ENCODE peak calls at places on chromosomes 12 and 14, in six cellular contexts. W is Caco-2; I is lower lobe of right lung; B is CD8-positive, alpha-beta memory T cell; J is HCT116; E is hepatocyte. T is an unnamed sample. For H3K4me1, the result is how much of the 10 kb centered on the place peaks cover.

GRCh38 chr14:97298331-97298730 is 501.1 kb downstream of the VRK1 start:
- DNase-seq in B (no peak), I (no peak), W (peak), E (no peak), J (no peak), T (no peak)

GRCh38 chr12:96908170-96908675 is 1.2 kb downstream of the NEDD1 start:
- DNase-seq in J (no peak), B (no peak), E (no peak), I (no peak), W (no peak), T (no peak)

GRCh38 chr12:24742378-24742777 is 206.5 kb downstream of the BCAT1 start:
- DNase-seq in W (no peak), B (no peak), J (no peak), I (no peak), E (no peak), T (peak)

GRCh38 chr12:114834621-114835020 is 150.6 kb upstream of the TBX3 start:
- DNase-seq in J (no peak), W (no peak), E (no peak), I (no peak), B (no peak), T (no peak)

GRCh38 chr14:82642425-82642824 is 1108.8 kb upstream of the SEL1L start:
- DNase-seq in J (no peak), I (no peak), B (peak), E (peak), W (peak), T (no peak)

GRCh38 chr12:97944576-97944975 is 482.0 kb downstream of the RMST start:
- DNase-seq in E (no peak), W (no peak), I (no peak), J (no peak), B (no peak), T (no peak)

GRCh38 chr12:48815281-48816110 is 2.8 kb upstream of the CACNB3 start:
- DNase-seq in W (peak), J (peak), B (peak), E (peak), I (peak), T (peak)

GRCh38 chr14:63727231-63727735 is 582 bp downstream of the SGPP1 start:
- DNase-seq in J (no peak), W (peak), E (peak), B (no peak), I (peak), T (peak)

DNA sequence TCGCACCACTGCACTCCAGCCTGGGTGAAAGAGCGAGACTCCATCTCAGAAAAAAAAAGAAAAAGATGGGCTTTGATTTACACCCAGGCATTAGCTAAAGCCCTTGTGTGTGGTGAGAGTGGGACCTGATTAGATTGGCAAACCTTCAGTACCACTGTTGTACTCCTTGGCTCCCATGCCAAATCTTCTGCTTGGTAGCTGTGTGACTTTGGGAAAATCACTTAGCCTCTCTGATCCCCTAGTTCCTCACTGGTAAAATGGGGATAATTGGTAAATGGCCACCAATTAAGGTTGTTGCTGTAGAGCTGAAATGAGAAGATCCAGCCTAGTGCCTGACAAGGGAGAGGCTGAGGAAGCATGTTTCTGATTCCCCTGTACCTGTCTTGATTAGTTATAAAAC is 63.7 kb downstream of the SLC25A47 start:
- DNase-seq in J (no peak), E (no peak), B (no peak), I (no peak), W (no peak), T (no peak)
- H3K4me1 ChIP-seq in J (under half), E (half or more), B (under half), I (under half), W (under half), T (under half)

GRCh38 chr12:46459881-46460545 is 87.4 kb upstream of the SLC38A2 start:
- DNase-seq in J (no peak), W (no peak), I (no peak), B (peak), E (no peak), T (peak)

GRCh38 chr12:46458500-46459106 is 86.0 kb upstream of the SLC38A2 start:
- DNase-seq in W (no peak), E (no peak), J (no peak), B (no peak), I (no peak), T (no peak)

GRCh38 chr12:46460682-46461215 is 88.2 kb upstream of the SLC38A2 start:
- DNase-seq in B (no peak), E (no peak), J (no peak), W (no peak), I (no peak), T (no peak)

GRCh38 chr12:46457958-46458357 is 85.4 kb upstream of the SLC38A2 start:
- DNase-seq in I (no peak), B (no peak), J (no peak), E (no peak), W (no peak), T (no peak)

GRCh38 chr12:46459111-46459510 is 86.5 kb upstream of the SLC38A2 start:
- DNase-seq in J (no peak), I (no peak), B (no peak), W (no peak), E (no peak), T (peak)
- H3K4me1 ChIP-seq in J (half or more), I (under half), B (half or more), W (under half), E (under half), T (half or more)

DNA sequence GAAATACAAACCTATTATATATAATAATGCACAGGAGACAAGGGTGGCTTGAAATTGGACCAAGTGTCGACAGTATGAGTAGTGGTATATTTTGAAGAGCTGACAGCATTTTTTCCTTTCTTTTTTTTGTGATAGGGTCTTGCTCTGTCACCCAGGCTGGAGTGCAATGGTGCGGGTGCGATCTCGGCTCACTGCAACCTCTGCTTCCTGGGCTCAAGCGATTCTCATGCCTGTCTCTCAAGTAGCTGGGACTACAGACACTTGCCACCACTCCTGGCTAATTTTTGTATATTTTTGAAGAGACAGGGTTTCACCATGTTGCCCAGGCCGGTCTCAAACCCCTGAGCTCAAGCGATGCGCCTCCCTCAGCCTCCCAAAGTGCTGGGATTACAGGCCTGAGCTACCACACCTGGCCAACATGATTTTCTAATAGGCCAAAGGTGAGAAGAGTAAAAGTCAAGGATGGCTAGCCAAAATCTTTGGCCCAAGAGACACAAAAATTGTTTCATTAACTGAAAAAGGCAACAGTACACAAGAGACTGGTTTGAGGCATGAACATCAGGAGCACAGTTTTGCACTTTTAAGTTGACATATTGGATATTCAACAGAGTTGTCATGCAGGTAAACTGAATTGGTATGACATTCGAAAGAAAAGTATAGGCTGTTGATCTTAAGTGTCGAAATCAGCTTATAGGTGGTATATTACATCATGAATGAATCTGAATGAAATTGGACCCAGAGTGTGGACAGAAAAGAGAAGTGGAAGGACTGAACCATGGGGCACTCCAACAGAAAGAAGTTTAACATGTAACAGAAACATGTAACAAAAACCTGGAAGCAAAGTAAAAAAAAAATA is 12.5 kb downstream of the HNRNPC start:
- DNase-seq in I (no peak), J (no peak), E (no peak), B (no peak), W (no peak), T (no peak)
- H3K4me1 ChIP-seq in I (half or more), J (under half), E (under half), B (half or more), W (under half), T (under half)

DNA sequence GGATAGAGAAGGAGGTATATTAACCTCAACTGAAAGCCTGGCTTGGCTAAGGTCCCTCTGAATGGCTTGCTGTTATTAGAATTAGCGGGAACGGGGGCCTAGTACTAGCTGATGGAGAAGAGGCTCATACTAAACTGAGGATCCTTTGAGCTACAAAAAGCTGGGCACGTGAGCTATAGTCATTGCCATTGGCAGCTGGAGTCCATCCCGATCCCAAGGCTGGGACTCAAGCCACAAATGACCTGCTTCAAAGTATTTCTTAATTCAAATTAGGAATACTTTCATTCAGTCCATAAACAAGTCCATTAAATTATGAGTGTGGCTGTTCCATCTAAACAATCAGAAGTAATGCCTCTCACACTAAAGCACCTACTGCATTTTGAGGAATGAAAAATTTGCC is 114.5 kb downstream of the DACT1 start:
- DNase-seq in W (no peak), B (no peak), E (no peak), J (no peak), I (no peak), T (no peak)
- H3K4me1 ChIP-seq in W (under half), B (under half), E (under half), J (under half), I (half or more), T (under half)

GRCh38 chr14:93953263-93953662 is 23.1 kb downstream of the ASB2 start:
- DNase-seq in J (no peak), B (no peak), I (no peak), W (no peak), E (no peak), T (no peak)
- H3K4me1 ChIP-seq in J (under half), B (half or more), I (under half), W (under half), E (under half), T (under half)

T was measured in DND-41.